ENCODE peak calls at places on chromosomes 7 and 10, in seven cellular contexts. L is stimulated activated CD4-positive, alpha-beta T cell treated with anti-CD3 and anti-CD28 coated beads, Interleukin-15, amount 100 ng/mL, for 24 hours; D is left ventricle myocardium inferior; Q is AML-193; B is HCT116; F is aorta; E is lower leg skin. X is an unnamed sample.

GRCh38 chr7:8389898-8390642 is 43.3 kb upstream of the NXPH1 start:
- DNase-seq in Q (no peak), D (no peak), B (peak), E (no peak), F (no peak), L (no peak), X (peak)

GRCh38 chr7:51430480-51431086 is 114.0 kb upstream of the COBL start:
- DNase-seq in Q (peak), L (peak), D (no peak), B (peak), F (no peak), E (no peak), X (peak)

GRCh38 chr7:44736896-44737295 is 11.8 kb upstream of the ZMIZ2 start:
- DNase-seq in D (no peak), B (no peak), F (peak), E (no peak), L (no peak), Q (no peak), X (no peak)

GRCh38 chr10:122344741-122345258 is 29.7 kb upstream of the PLEKHA1 start:
- DNase-seq in D (no peak), E (peak), Q (no peak), L (no peak), F (no peak), B (peak), X (no peak)

GRCh38 chr10:75399461-75400162 is 2.0 kb downstream of the ZNF503 start:
- DNase-seq in E (peak), L (peak), D (peak), B (no peak), F (peak), Q (no peak), X (peak)

GRCh38 chr7:30070052-30070451 is 41.8 kb downstream of the PLEKHA8 start:
- DNase-seq in D (no peak), E (no peak), B (no peak), Q (no peak), F (no peak), L (no peak), X (no peak)

GRCh38 chr10:57996536-57996935 is 271.2 kb downstream of the IPMK start:
- DNase-seq in L (no peak), Q (no peak), D (no peak), F (no peak), E (no peak), B (no peak), X (no peak)

GRCh38 chr7:44489955-44490350 is 505 bp downstream of the NUDCD3 start:
- DNase-seq in F (no peak), D (no peak), Q (peak), L (no peak), B (no peak), E (peak), X (no peak)

GRCh38 chr10:119305860-119306513 is 98.6 kb downstream of the GRK5 start:
- DNase-seq in F (peak), D (no peak), B (peak), Q (peak), E (peak), L (peak), X (no peak)

GRCh38 chr10:64505496-64505895 is 984.3 kb downstream of the REEP3 start:
- DNase-seq in B (no peak), D (no peak), L (no peak), E (no peak), Q (no peak), F (no peak), X (no peak)

GRCh38 chr7:100016209-100016901 is 959 bp downstream of the ZKSCAN1 start:
- DNase-seq in Q (no peak), E (peak), F (no peak), B (no peak), D (no peak), L (no peak), X (no peak)

GRCh38 chr7:80002865-80003264 is 131.8 kb upstream of the GNAI1 start:
- DNase-seq in B (no peak), D (no peak), F (no peak), L (no peak), Q (no peak), E (no peak), X (no peak)

GRCh38 chr7:256461-256940 is 33.5 kb upstream of the FOXL3 start:
- DNase-seq in L (no peak), Q (no peak), B (no peak), F (peak), E (no peak), D (peak), X (no peak)

GRCh38 chr7:151387161-151388006 is 22.5 kb downstream of the WDR86 start:
- DNase-seq in Q (no peak), E (no peak), D (no peak), B (no peak), L (no peak), F (no peak), X (no peak)

GRCh38 chr7:112395411-112395810 is 54.8 kb upstream of the IFRD1 start:
- DNase-seq in Q (no peak), F (no peak), E (no peak), B (no peak), L (no peak), D (no peak), X (no peak)

GRCh38 chr7:126569402-126569801 is 683.3 kb downstream of the GRM8 start:
- DNase-seq in L (no peak), D (no peak), B (no peak), F (no peak), E (no peak), Q (no peak), X (no peak)

GRCh38 chr7:92135100-92135429 is 788 bp upstream of the CYP51A1 start:
- DNase-seq in B (no peak), E (no peak), Q (peak), D (no peak), F (no peak), L (no peak), X (peak)

GRCh38 chr10:22345301-22346086 is at the start of gene SPAG6:
- DNase-seq in E (peak), D (peak), F (peak), L (peak), Q (no peak), B (no peak), X (peak)

GRCh38 chr10:132654708-132655661 is 117.4 kb downstream of the INPP5A start:
- DNase-seq in D (peak), Q (peak), L (peak), E (no peak), F (peak), B (peak), X (peak)